ENCODE peak calls at places on chromosomes 2 and 18, in seven cellular contexts. B, X, H, K, L, R and C are unnamed samples.

GRCh38 chr18:63617049-63617995 is 26.7 kb downstream of the SERPINB4 start:
- DNase-seq in B (no peak), X (no peak), H (no peak), K (no peak), L (no peak), R (no peak), C (no peak)

GRCh38 chr2:238682536-238682935 is 165.3 kb upstream of the TWIST2 start:
- DNase-seq in B (no peak), X (no peak), H (no peak), K (no peak), L (no peak), R (no peak), C (no peak)

GRCh38 chr2:61959381-61960293 is 54.2 kb downstream of the COMMD1 start:
- DNase-seq in B (no peak), X (no peak), H (no peak), K (no peak), L (no peak), R (no peak), C (no peak)

GRCh38 chr2:239944706-239945551 is 80.2 kb downstream of the NDUFA10 start:
- DNase-seq in B (no peak), X (no peak), H (no peak), K (peak), L (no peak), R (no peak), C (no peak)

GRCh38 chr2:98800330-98801064 is 69.6 kb upstream of the MGAT4A start:
- DNase-seq in B (no peak), X (no peak), H (no peak), K (no peak), L (no peak), R (peak), C (no peak)

GRCh38 chr2:8087480-8087840 is 594.4 kb upstream of the ID2 start:
- DNase-seq in B (no peak), X (no peak), H (no peak), K (no peak), L (no peak), R (no peak), C (no peak)

GRCh38 chr18:6357668-6358067 is 57.0 kb downstream of the L3MBTL4 start:
- DNase-seq in B (no peak), X (no peak), H (no peak), K (no peak), L (no peak), R (no peak), C (no peak)

GRCh38 chr2:39243469-39244123 is at the start of gene CDKL4:
- DNase-seq in B (no peak), X (no peak), H (no peak), K (peak), L (no peak), R (no peak), C (no peak)

GRCh38 chr18:58043452-58044369 is at the start of gene NEDD4L:
- DNase-seq in B (peak), X (peak), H (peak), K (peak), L (no peak), R (peak), C (peak)

GRCh38 chr2:127479866-127480743 is 46.2 kb downstream of the IWS1 start:
- DNase-seq in B (no peak), X (no peak), H (no peak), K (no peak), L (no peak), R (no peak), C (no peak)

GRCh38 chr2:237629188-237629534 is 1.8 kb downstream of the LRRFIP1 start:
- DNase-seq in B (no peak), X (no peak), H (no peak), K (no peak), L (no peak), R (no peak), C (no peak)

GRCh38 chr2:237626813-237627451 is 455 bp upstream of the LRRFIP1 start:
- DNase-seq in B (no peak), X (no peak), H (no peak), K (peak), L (no peak), R (no peak), C (no peak)

GRCh38 chr2:237628482-237629187 is 1.2 kb downstream of the LRRFIP1 start:
- DNase-seq in B (no peak), X (no peak), H (no peak), K (no peak), L (no peak), R (peak), C (no peak)

GRCh38 chr2:237625777-237626176 is 1.6 kb upstream of the LRRFIP1 start:
- DNase-seq in B (no peak), X (no peak), H (no peak), K (no peak), L (no peak), R (no peak), C (no peak)

DNA sequence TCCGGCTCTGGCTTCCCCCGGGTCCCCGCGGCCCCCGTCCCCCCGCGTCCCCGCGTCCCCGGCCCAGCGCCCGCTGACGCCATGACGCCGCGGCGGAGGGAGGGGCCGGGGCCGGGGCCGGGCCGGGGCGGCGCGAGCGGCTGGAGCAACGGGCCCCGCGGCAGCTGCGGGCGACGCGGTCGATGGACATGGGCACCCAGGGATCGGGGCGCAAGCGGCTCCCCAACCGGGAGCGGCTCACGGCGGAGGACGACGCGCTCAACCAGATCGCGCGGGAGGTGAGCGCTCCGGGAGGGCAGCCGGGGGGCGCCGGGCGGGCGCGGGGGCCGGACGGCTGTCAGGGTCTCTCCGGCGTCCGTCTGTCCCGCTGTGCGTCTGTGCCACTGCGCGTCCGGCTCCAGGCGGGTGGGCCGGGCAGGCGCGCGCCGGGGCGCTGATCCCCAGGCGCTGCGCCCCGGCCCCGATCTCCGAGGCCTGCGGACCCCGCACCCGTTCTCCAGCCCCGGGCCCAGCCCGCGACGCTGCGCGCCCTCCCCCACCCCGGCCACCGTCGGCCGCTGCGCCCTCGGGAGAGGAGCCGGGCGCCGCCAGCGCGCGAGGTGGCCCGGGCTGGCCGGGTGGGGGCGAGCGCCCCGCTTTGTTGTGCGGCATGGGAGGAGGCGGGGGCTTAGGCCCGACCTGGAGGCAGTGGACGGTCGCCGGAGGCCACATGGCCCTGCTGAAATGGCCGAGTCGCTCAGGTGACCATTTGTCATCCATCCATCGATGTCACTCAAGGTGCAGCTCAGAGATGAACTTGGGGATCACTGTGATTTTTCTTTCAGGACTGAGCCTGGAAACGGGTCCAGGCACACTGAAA is at the start of gene LRRFIP1:
- DNase-seq in B (no peak), X (no peak), H (no peak), K (peak), L (no peak), R (peak), C (peak)
- TF ChIP-seq CTCF in B (no peak), X (no peak), H (peak), K (peak), L (no peak), R (no peak), C (no peak)

GRCh38 chr2:70960833-70961647 is 17.4 kb upstream of the ANKRD53 start:
- DNase-seq in B (no peak), X (no peak), H (no peak), K (peak), L (no peak), R (peak), C (no peak)
- TF ChIP-seq CTCF in B (no peak), X (peak), H (no peak), K (no peak), L (no peak), R (no peak), C (no peak)

DNA sequence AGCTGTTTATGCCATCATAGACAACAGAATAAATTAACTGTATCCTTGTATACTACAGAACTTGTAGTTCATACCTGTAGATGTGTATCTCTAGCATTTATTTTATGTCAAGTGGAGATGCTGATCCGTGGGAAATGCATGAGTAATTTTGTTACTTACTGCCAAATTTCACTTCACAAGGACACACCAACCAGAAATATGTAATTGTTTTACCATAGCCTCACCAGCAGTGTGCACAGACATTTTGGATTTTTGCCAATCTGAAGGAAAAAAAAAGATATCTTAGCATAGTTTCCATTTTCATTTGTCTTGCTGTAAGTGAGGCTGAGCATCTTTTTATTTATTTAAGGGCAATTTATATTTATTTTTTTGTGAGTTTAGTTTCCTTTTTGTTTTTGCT is 265.1 kb upstream of the OSR1 start:
- DNase-seq in B (peak), X (peak), H (no peak), K (no peak), L (no peak), R (no peak), C (no peak)
- TF ChIP-seq CTCF in B (no peak), X (no peak), H (no peak), K (no peak), L (no peak), R (no peak), C (no peak)

DNA sequence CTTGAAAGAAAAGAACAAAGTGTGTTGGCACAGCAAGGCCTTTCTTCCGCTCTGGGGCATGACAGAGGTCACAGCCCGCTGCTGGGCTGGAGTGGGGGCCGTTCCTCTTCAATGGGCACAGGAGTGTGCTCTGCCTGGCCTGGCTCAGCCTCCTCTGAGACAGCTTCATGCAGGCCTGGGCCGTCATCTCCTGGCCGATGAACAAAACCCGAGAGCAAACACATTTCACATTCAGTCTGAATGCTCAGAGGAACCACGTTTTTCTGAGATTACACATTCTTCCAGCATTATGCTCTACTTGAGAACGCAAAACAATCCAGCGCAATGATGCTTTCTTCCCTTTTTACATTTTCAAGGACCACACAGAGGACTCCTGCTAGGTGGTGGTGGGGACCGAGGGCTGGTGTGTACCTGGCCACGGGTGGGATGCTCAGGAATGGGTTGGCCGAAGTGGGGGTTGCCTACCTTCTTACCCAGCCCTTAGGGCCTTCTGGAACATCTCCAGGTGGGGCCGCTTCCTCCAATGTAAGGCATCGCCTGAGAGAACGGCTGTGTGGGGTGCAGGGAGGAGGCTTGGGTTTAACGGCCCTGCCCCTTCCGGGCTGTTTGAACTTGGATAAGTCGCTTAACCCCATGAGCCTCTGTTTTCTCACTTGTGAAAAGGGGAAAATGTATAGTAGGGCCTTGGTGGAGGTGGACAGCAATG is 34.8 kb downstream of the EMILIN2 start:
- DNase-seq in B (peak), X (peak), H (no peak), K (no peak), L (peak), R (no peak), C (no peak)
- TF ChIP-seq CTCF in B (no peak), X (peak), H (no peak), K (no peak), L (peak), R (no peak), C (no peak)

GRCh38 chr2:199471443-199472057 is 13.8 kb upstream of the SATB2 start:
- DNase-seq in B (peak), X (peak), H (no peak), K (no peak), L (no peak), R (peak), C (peak)
- TF ChIP-seq CTCF in B (peak), X (peak), H (peak), K (no peak), L (peak), R (no peak), C (peak)

GRCh38 chr2:179861027-179861776 is at the start of gene ZNF385B:
- DNase-seq in B (no peak), X (no peak), H (no peak), K (no peak), L (no peak), R (no peak), C (peak)
- TF ChIP-seq CTCF in B (no peak), X (no peak), H (no peak), K (no peak), L (no peak), R (no peak), C (no peak)

GRCh38 chr18:3233433-3234168 is 13.8 kb upstream of the MYOM1 start:
- DNase-seq in B (no peak), X (no peak), H (no peak), K (no peak), L (no peak), R (no peak), C (no peak)

GRCh38 chr18:3234457-3234856 is 13.1 kb upstream of the MYL12A start:
- DNase-seq in B (no peak), X (no peak), H (no peak), K (no peak), L (no peak), R (no peak), C (no peak)

GRCh38 chr18:3235846-3236245 is 11.8 kb upstream of the MYL12A start:
- DNase-seq in B (no peak), X (no peak), H (no peak), K (no peak), L (no peak), R (no peak), C (no peak)

GRCh38 chr18:3236470-3236869 is 11.1 kb upstream of the MYL12A start:
- DNase-seq in B (no peak), X (no peak), H (no peak), K (no peak), L (no peak), R (no peak), C (no peak)

GRCh38 chr18:3238742-3239141 is 8.9 kb upstream of the MYL12A start:
- DNase-seq in B (no peak), X (no peak), H (no peak), K (no peak), L (no peak), R (no peak), C (no peak)
- TF ChIP-seq CTCF in B (peak), X (peak), H (no peak), K (no peak), L (no peak), R (no peak), C (no peak)

GRCh38 chr2:6864251-6864758 is 1.4 kb downstream of the CMPK2 start:
- DNase-seq in B (no peak), X (no peak), H (no peak), K (no peak), L (no peak), R (no peak), C (no peak)

GRCh38 chr2:6865346-6866238 is at the start of gene CMPK2:
- DNase-seq in B (peak), X (peak), H (peak), K (peak), L (no peak), R (peak), C (peak)

GRCh38 chr2:6864938-6865345 is 765 bp downstream of the CMPK2 start:
- DNase-seq in B (no peak), X (no peak), H (no peak), K (no peak), L (no peak), R (peak), C (no peak)

GRCh38 chr2:6866982-6867381 is 1.3 kb upstream of the CMPK2 start:
- DNase-seq in B (no peak), X (no peak), H (no peak), K (no peak), L (no peak), R (no peak), C (no peak)

DNA sequence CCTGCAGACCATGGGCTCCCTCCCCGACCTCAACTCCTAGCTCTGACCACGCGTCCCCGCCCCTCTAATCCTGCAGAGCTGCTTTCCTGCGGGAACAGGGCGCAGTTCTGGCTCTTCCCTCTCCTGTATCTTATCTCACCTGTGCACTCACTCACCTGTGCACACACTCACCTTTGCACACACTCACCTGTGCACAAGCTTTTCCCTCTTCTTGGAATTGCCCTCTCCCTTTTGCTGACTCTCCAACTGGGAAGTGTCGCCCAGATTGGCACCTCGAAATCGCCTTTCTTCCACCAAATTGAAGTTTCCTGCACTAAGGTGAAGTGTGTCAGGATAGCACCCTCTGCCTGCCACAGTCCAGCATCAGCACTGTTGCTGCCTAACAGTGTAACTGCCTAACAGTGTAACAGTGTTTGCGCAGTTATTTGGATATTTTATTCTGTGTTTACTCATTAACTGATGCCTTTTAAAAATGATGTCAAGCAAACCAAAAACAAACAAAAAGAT is 585 bp upstream of the CMPK2 start:
- DNase-seq in B (peak), X (peak), H (peak), K (peak), L (no peak), R (peak), C (no peak)
- TF ChIP-seq CTCF in B (peak), X (peak), H (peak), K (peak), L (peak), R (peak), C (no peak)

GRCh38 chr2:129817175-129817574 is 162.3 kb upstream of the RAB6C start:
- DNase-seq in B (no peak), X (no peak), H (no peak), K (no peak), L (no peak), R (no peak), C (no peak)

GRCh38 chr2:129812071-129812470 is 167.4 kb upstream of the RAB6C start:
- DNase-seq in B (no peak), X (no peak), H (no peak), K (no peak), L (no peak), R (peak), C (no peak)

GRCh38 chr2:129810521-129810920 is 168.9 kb upstream of the RAB6C start:
- DNase-seq in B (no peak), X (no peak), H (no peak), K (no peak), L (no peak), R (no peak), C (no peak)

GRCh38 chr2:129812654-129813053 is 166.8 kb upstream of the RAB6C start:
- DNase-seq in B (no peak), X (no peak), H (no peak), K (no peak), L (no peak), R (no peak), C (no peak)

GRCh38 chr2:129813404-129813803 is 166.1 kb upstream of the RAB6C start:
- DNase-seq in B (no peak), X (no peak), H (no peak), K (no peak), L (no peak), R (no peak), C (no peak)
- TF ChIP-seq CTCF in B (no peak), X (no peak), H (no peak), K (no peak), L (no peak), R (no peak), C (no peak)

GRCh38 chr2:6824962-6825361 is 40.7 kb downstream of the CMPK2 start:
- DNase-seq in B (peak), X (peak), H (no peak), K (no peak), L (no peak), R (no peak), C (no peak)
- TF ChIP-seq CTCF in B (no peak), X (no peak), H (no peak), K (no peak), L (no peak), R (no peak), C (no peak)